ENCODE peak calls at places on chromosomes 7 and 10, in eight cellular contexts. One of them, this sample, is unnamed.

GRCh38 chr7:22319424-22320403 is 37.2 kb downstream of the RAPGEF5 start:
- DNase-seq in RWPE1: peak; percentile 34
- DNase-seq in aorta: no peak
- DNase-seq in Panc1: no peak
- DNase-seq in amniotic stem cell: no peak
- DNase-seq in EL: no peak
- DNase-seq in AG09319: no peak
- DNase-seq in cardiac fibroblast: no peak
- DNase-seq in this sample: no peak

GRCh38 chr10:11034762-11035161 is 17.1 kb downstream of the CELF2 start:
- DNase-seq in RWPE1: no peak
- DNase-seq in aorta: no peak
- DNase-seq in Panc1: no peak
- DNase-seq in amniotic stem cell: no peak
- DNase-seq in EL: no peak
- DNase-seq in AG09319: no peak
- DNase-seq in cardiac fibroblast: no peak
- DNase-seq in this sample: no peak

GRCh38 chr10:93897070-93897797 is 3.5 kb downstream of the SLC35G1 start:
- DNase-seq in RWPE1: no peak
- DNase-seq in aorta: no peak
- DNase-seq in Panc1: no peak
- DNase-seq in amniotic stem cell: no peak
- DNase-seq in EL: no peak
- DNase-seq in AG09319: no peak
- DNase-seq in cardiac fibroblast: no peak
- DNase-seq in this sample: no peak

GRCh38 chr7:138186951-138187351 is 110.7 kb downstream of the AKR1D1 start:
- DNase-seq in RWPE1: peak; percentile 3
- DNase-seq in aorta: no peak
- DNase-seq in Panc1: no peak
- DNase-seq in amniotic stem cell: peak; percentile 12
- DNase-seq in EL: peak; percentile 84
- DNase-seq in AG09319: no peak
- DNase-seq in cardiac fibroblast: peak; percentile 76
- DNase-seq in this sample: peak; percentile 93

GRCh38 chr10:25049966-25050365 is 33.6 kb downstream of the THNSL1 start:
- DNase-seq in RWPE1: no peak
- DNase-seq in aorta: no peak
- DNase-seq in Panc1: no peak
- DNase-seq in amniotic stem cell: no peak
- DNase-seq in EL: no peak
- DNase-seq in AG09319: no peak
- DNase-seq in cardiac fibroblast: peak; percentile 18
- DNase-seq in this sample: no peak

GRCh38 chr10:77857272-77857671 is 69.3 kb downstream of the DLG5 start:
- DNase-seq in RWPE1: peak; percentile 41
- DNase-seq in aorta: no peak
- DNase-seq in Panc1: no peak
- DNase-seq in amniotic stem cell: no peak
- DNase-seq in EL: peak; percentile 24
- DNase-seq in AG09319: no peak
- DNase-seq in cardiac fibroblast: no peak
- DNase-seq in this sample: no peak

GRCh38 chr7:157849726-157850125 is 512.9 kb downstream of the DNAJB6 start:
- DNase-seq in RWPE1: no peak
- DNase-seq in aorta: peak; percentile 31
- DNase-seq in Panc1: no peak
- DNase-seq in amniotic stem cell: no peak
- DNase-seq in EL: no peak
- DNase-seq in AG09319: no peak
- DNase-seq in cardiac fibroblast: no peak
- DNase-seq in this sample: no peak

GRCh38 chr7:47152307-47152706 is 429.6 kb downstream of the TNS3 start:
- DNase-seq in RWPE1: no peak
- DNase-seq in aorta: no peak
- DNase-seq in Panc1: no peak
- DNase-seq in amniotic stem cell: no peak
- DNase-seq in EL: no peak
- DNase-seq in AG09319: no peak
- DNase-seq in cardiac fibroblast: no peak
- DNase-seq in this sample: no peak

GRCh38 chr10:66833861-66834260 is 92.0 kb upstream of the LRRTM3 start:
- DNase-seq in RWPE1: no peak
- DNase-seq in aorta: no peak
- DNase-seq in Panc1: no peak
- DNase-seq in amniotic stem cell: no peak
- DNase-seq in EL: no peak
- DNase-seq in AG09319: no peak
- DNase-seq in cardiac fibroblast: peak; percentile 5
- DNase-seq in this sample: peak; percentile 18